ENCODE peak calls at places on chromosome 22, in seven cellular contexts. G is HT1080; N is HuH-7; I is ACHN; V is stromal cell of bone marrow; X is stimulated activated CD8-positive, alpha-beta memory T cell treated with anti-CD3 and anti-CD28 coated beads, Interleukin-2, amount 100 ng/mL, for 1 hour; U is neural crest cell. F is an unnamed sample.
A peak's percentile ranks its signal among the peaks of the same experiment; 100 is the strongest.

GRCh38 chr22:28442264-28442950 is 237.2 kb downstream of the TTC28 start:
- DNase-seq in V (peak; percentile 40), U (peak; percentile 62), I (peak; percentile 76), N (peak; percentile 78), X (peak; percentile 4), G (peak; percentile 37), F (peak; percentile 76)

GRCh38 chr22:17407643-17408042 is 38.4 kb downstream of the CECR2 start:
- DNase-seq in G (no peak), U (no peak), V (no peak), I (no peak), X (no peak), N (no peak), F (no peak)

GRCh38 chr22:44256860-44257560 is 55.7 kb downstream of the SHISAL1 start:
- DNase-seq in N (no peak), G (no peak), V (no peak), U (no peak), I (no peak), X (no peak), F (no peak)

GRCh38 chr22:49155809-49156580 is 671.7 kb downstream of the BRD1 start:
- DNase-seq in U (no peak), I (no peak), G (no peak), X (no peak), N (no peak), V (no peak), F (no peak)

GRCh38 chr22:30178180-30179126 is 68.1 kb downstream of the LIF start:
- DNase-seq in I (no peak), U (no peak), G (no peak), X (no peak), V (no peak), N (no peak), F (no peak)

GRCh38 chr22:20951932-20952380 is 15.1 kb upstream of the AIFM3 start:
- DNase-seq in V (no peak), G (no peak), N (peak; percentile 68), U (no peak), X (no peak), I (no peak), F (no peak)

GRCh38 chr22:36374603-36375024 is 13.2 kb downstream of the MYH9 start:
- DNase-seq in N (no peak), U (no peak), I (no peak), V (no peak), G (peak; percentile 97), X (no peak), F (peak; percentile 56)

GRCh38 chr22:19432092-19432844 is at the start of gene MRPL40:
- DNase-seq in U (peak; percentile 88), X (peak; percentile 69), N (peak; percentile 90), I (peak; percentile 87), V (peak; percentile 90), G (peak; percentile 91), F (peak; percentile 97)

GRCh38 chr22:36872084-36872483 is 11.3 kb downstream of the NCF4 start:
- DNase-seq in V (no peak), U (no peak), I (no peak), N (no peak), X (no peak), G (no peak), F (no peak)

GRCh38 chr22:32707971-32708370 is 93.5 kb upstream of the TIMP3 start:
- DNase-seq in U (no peak), I (no peak), X (no peak), N (no peak), V (no peak), G (no peak), F (no peak)

GRCh38 chr22:43296279-43296902 is 46.8 kb downstream of the SCUBE1 start:
- DNase-seq in N (no peak), G (no peak), U (no peak), V (no peak), X (no peak), I (no peak), F (no peak)

GRCh38 chr22:28917747-28918543 is 34.6 kb downstream of the ZNRF3 start:
- DNase-seq in G (no peak), V (no peak), X (no peak), N (peak; percentile 60), U (peak; percentile 36), I (peak; percentile 66), F (peak; percentile 27)

GRCh38 chr22:31173386-31174145 is 13.6 kb downstream of the RNF185 start:
- DNase-seq in X (no peak), N (no peak), I (peak; percentile 59), G (peak; percentile 78), U (no peak), V (peak; percentile 63), F (no peak)

GRCh38 chr22:30335236-30335635 is 8.5 kb upstream of the TBC1D10A start:
- DNase-seq in U (no peak), N (no peak), V (no peak), I (no peak), G (no peak), X (no peak), F (no peak)